ENCODE peak calls at places on chromosomes 1 and 21, in six cellular contexts. One of them, this sample, is unnamed.

GRCh38 chr1:156101880-156102279 is 12.6 kb upstream of the LMNA start:
- DNase-seq in NCI-H1092: no peak
- DNase-seq in mammary epithelial cell: no peak
- DNase-seq in cardiac septum: no peak
- DNase-seq in T-helper 9 cell: no peak
- DNase-seq in upper lobe of right lung: no peak
- DNase-seq in this sample: no peak

GRCh38 chr1:220800262-220800661 is 13.5 kb downstream of the MTARC1 start:
- DNase-seq in mammary epithelial cell: no peak
- DNase-seq in cardiac septum: no peak
- DNase-seq in upper lobe of right lung: no peak
- DNase-seq in NCI-H1092: no peak
- DNase-seq in T-helper 9 cell: no peak
- DNase-seq in this sample: no peak

GRCh38 chr1:218537131-218537904 is 192.2 kb downstream of the TGFB2 start:
- DNase-seq in T-helper 9 cell: no peak
- DNase-seq in upper lobe of right lung: no peak
- DNase-seq in cardiac septum: no peak
- DNase-seq in mammary epithelial cell: peak; percentile 62
- DNase-seq in NCI-H1092: no peak
- DNase-seq in this sample: no peak

GRCh38 chr21:25881524-25882376 is 147.0 kb downstream of the GABPA start:
- DNase-seq in upper lobe of right lung: peak; percentile 77
- DNase-seq in T-helper 9 cell: peak; percentile 38
- DNase-seq in NCI-H1092: peak; percentile 9
- DNase-seq in mammary epithelial cell: peak; percentile 26
- DNase-seq in cardiac septum: peak; percentile 82
- DNase-seq in this sample: peak; percentile 88

GRCh38 chr1:46180082-46180616 is 3.9 kb upstream of the P3R3URF start:
- DNase-seq in T-helper 9 cell: no peak
- DNase-seq in cardiac septum: no peak
- DNase-seq in upper lobe of right lung: peak; percentile 79
- DNase-seq in NCI-H1092: no peak
- DNase-seq in mammary epithelial cell: peak; percentile 85
- DNase-seq in this sample: no peak

GRCh38 chr1:234324668-234325225 is 48.5 kb upstream of the COA6 start:
- DNase-seq in T-helper 9 cell: no peak
- DNase-seq in mammary epithelial cell: no peak
- DNase-seq in NCI-H1092: peak; percentile 19
- DNase-seq in upper lobe of right lung: no peak
- DNase-seq in cardiac septum: no peak
- DNase-seq in this sample: peak; percentile 52

GRCh38 chr1:58816747-58817221 is 32.9 kb upstream of the JUN start:
- DNase-seq in mammary epithelial cell: no peak
- DNase-seq in cardiac septum: no peak
- DNase-seq in T-helper 9 cell: no peak
- DNase-seq in upper lobe of right lung: no peak
- DNase-seq in NCI-H1092: no peak
- DNase-seq in this sample: no peak

GRCh38 chr1:58909162-58909560 is 125.3 kb upstream of the JUN start:
- DNase-seq in upper lobe of right lung: no peak
- DNase-seq in cardiac septum: no peak
- DNase-seq in mammary epithelial cell: peak; percentile 77
- DNase-seq in NCI-H1092: no peak
- DNase-seq in T-helper 9 cell: no peak
- DNase-seq in this sample: no peak

GRCh38 chr1:150165622-150166612 is 16.2 kb downstream of the PLEKHO1 start:
- DNase-seq in T-helper 9 cell: peak; percentile 45
- DNase-seq in cardiac septum: no peak
- DNase-seq in NCI-H1092: peak; percentile 23
- DNase-seq in mammary epithelial cell: peak; percentile 23
- DNase-seq in upper lobe of right lung: no peak
- DNase-seq in this sample: no peak

GRCh38 chr1:99561952-99562351 is 84.0 kb upstream of the PALMD start:
- DNase-seq in NCI-H1092: no peak
- DNase-seq in cardiac septum: no peak
- DNase-seq in mammary epithelial cell: no peak
- DNase-seq in upper lobe of right lung: no peak
- DNase-seq in T-helper 9 cell: no peak
- DNase-seq in this sample: no peak

GRCh38 chr1:25117233-25117823 is 115.0 kb downstream of the SYF2 start:
- DNase-seq in NCI-H1092: no peak
- DNase-seq in mammary epithelial cell: peak; percentile 33
- DNase-seq in T-helper 9 cell: no peak
- DNase-seq in upper lobe of right lung: no peak
- DNase-seq in cardiac septum: no peak
- DNase-seq in this sample: no peak

GRCh38 chr1:4107291-4107690 is 207.2 kb upstream of the C1orf174 start:
- DNase-seq in mammary epithelial cell: no peak
- DNase-seq in NCI-H1092: no peak
- DNase-seq in cardiac septum: peak; percentile 41
- DNase-seq in upper lobe of right lung: peak; percentile 16
- DNase-seq in T-helper 9 cell: no peak
- DNase-seq in this sample: peak; percentile 44

GRCh38 chr1:39919545-39919944 is 17.8 kb upstream of the MYCL start:
- DNase-seq in T-helper 9 cell: peak; percentile 8
- DNase-seq in upper lobe of right lung: peak; percentile 77
- DNase-seq in NCI-H1092: no peak
- DNase-seq in mammary epithelial cell: peak; percentile 76
- DNase-seq in cardiac septum: no peak
- DNase-seq in this sample: no peak

GRCh38 chr1:224880593-224881307 is 48.7 kb upstream of the DNAH14 start:
- DNase-seq in cardiac septum: no peak
- DNase-seq in mammary epithelial cell: no peak
- DNase-seq in NCI-H1092: no peak
- DNase-seq in upper lobe of right lung: no peak
- DNase-seq in T-helper 9 cell: no peak
- DNase-seq in this sample: no peak

GRCh38 chr21:27953328-27954045 is 986.6 kb upstream of the ADAMTS5 start:
- DNase-seq in NCI-H1092: no peak
- DNase-seq in mammary epithelial cell: no peak
- DNase-seq in T-helper 9 cell: no peak
- DNase-seq in cardiac septum: no peak
- DNase-seq in upper lobe of right lung: no peak
- DNase-seq in this sample: no peak

GRCh38 chr1:39508857-39509305 is 17.4 kb downstream of the BMP8A start:
- DNase-seq in NCI-H1092: no peak
- DNase-seq in cardiac septum: no peak
- DNase-seq in upper lobe of right lung: no peak
- DNase-seq in mammary epithelial cell: peak; percentile 45
- DNase-seq in T-helper 9 cell: no peak
- DNase-seq in this sample: peak; percentile 70